ENCODE peak calls at places on chromosomes 1 and 21, in eight cellular contexts. T is T-cell, S is HFFc6, I is activated gamma-delta T cell treated with Interleukin-2 at 50 U/mL for 16 hours, M is left ventricle myocardium inferior, J is stromal cell of bone marrow, F is NCI-H446 treated with DMSO at 0.1 percent for 48 hours, N is right lobe of liver. V is an unnamed sample.

GRCh38 chr1:180151508-180151907 is 3.2 kb upstream of the QSOX1 start:
- DNase-seq in T (no peak), S (peak), I (no peak), M (no peak), J (peak), F (peak), N (no peak), V (no peak)

GRCh38 chr1:219296430-219296850 is 122.8 kb downstream of the LYPLAL1 start:
- DNase-seq in T (no peak), S (peak), I (no peak), M (no peak), J (no peak), F (no peak), N (no peak), V (no peak)

GRCh38 chr1:15341634-15342375 is 67.9 kb upstream of the EFHD2 start:
- DNase-seq in T (no peak), S (peak), I (peak), M (no peak), J (no peak), F (no peak), N (no peak), V (no peak)

GRCh38 chr1:155063550-155064108 is at the start of gene EFNA4:
- DNase-seq in T (peak), S (peak), I (peak), M (peak), J (peak), F (peak), N (peak), V (peak)

GRCh38 chr21:40687625-40688024 is 159.3 kb downstream of the DSCAM start:
- DNase-seq in T (no peak), S (no peak), I (no peak), M (no peak), J (no peak), F (no peak), N (no peak), V (no peak)

GRCh38 chr1:17427696-17428660 is 11.5 kb downstream of the RCC2 start:
- DNase-seq in T (no peak), S (no peak), I (no peak), M (no peak), J (no peak), F (no peak), N (no peak), V (no peak)

GRCh38 chr1:14996133-14997050 is 157.2 kb upstream of the TMEM51 start:
- DNase-seq in T (no peak), S (peak), I (no peak), M (no peak), J (peak), F (no peak), N (no peak), V (peak)

GRCh38 chr1:48761986-48762385 is 14.7 kb downstream of the BEND5 start:
- DNase-seq in T (no peak), S (no peak), I (no peak), M (no peak), J (no peak), F (no peak), N (no peak), V (no peak)

GRCh38 chr1:14110040-14110439 is 410.1 kb downstream of the PRDM2 start:
- DNase-seq in T (no peak), S (no peak), I (no peak), M (no peak), J (no peak), F (no peak), N (no peak), V (peak)

GRCh38 chr21:43317959-43318358 is 109.0 kb downstream of the SIK1 start:
- DNase-seq in T (no peak), S (no peak), I (no peak), M (no peak), J (no peak), F (no peak), N (peak), V (no peak)

GRCh38 chr1:26711777-26712176 is 16.0 kb downstream of the ARID1A start:
- DNase-seq in T (no peak), S (no peak), I (no peak), M (no peak), J (no peak), F (no peak), N (no peak), V (no peak)

GRCh38 chr1:73832276-73832825 is 365.6 kb downstream of the LRRIQ3 start:
- DNase-seq in T (no peak), S (no peak), I (no peak), M (no peak), J (no peak), F (peak), N (no peak), V (peak)

GRCh38 chr21:34072145-34073031 is 990 bp upstream of the MRPS6 start:
- DNase-seq in T (no peak), S (no peak), I (peak), M (no peak), J (no peak), F (no peak), N (peak), V (no peak)

GRCh38 chr1:235892734-235893413 is 26.2 kb upstream of the LYST start:
- DNase-seq in T (no peak), S (no peak), I (no peak), M (no peak), J (no peak), F (no peak), N (peak), V (no peak)

GRCh38 chr21:39713905-39714304 is 31.1 kb upstream of the IGSF5 start:
- DNase-seq in T (no peak), S (no peak), I (no peak), M (no peak), J (no peak), F (no peak), N (no peak), V (no peak)

GRCh38 chr1:225921734-225922709 is 2.0 kb downstream of the PYCR2 start:
- DNase-seq in T (no peak), S (no peak), I (no peak), M (no peak), J (no peak), F (peak), N (no peak), V (peak)

GRCh38 chr1:109807398-109807795 is 43.7 kb upstream of the EPS8L3 start:
- DNase-seq in T (no peak), S (no peak), I (no peak), M (no peak), J (no peak), F (no peak), N (peak), V (no peak)

GRCh38 chr1:78472251-78472620 is 18.5 kb upstream of the PTGFR start:
- DNase-seq in T (no peak), S (no peak), I (no peak), M (no peak), J (no peak), F (peak), N (no peak), V (no peak)

GRCh38 chr1:153400244-153400643 is 9.4 kb upstream of the S100A8 start:
- DNase-seq in T (no peak), S (peak), I (no peak), M (no peak), J (no peak), F (no peak), N (no peak), V (no peak)

GRCh38 chr1:180175806-180176205 is 21.1 kb downstream of the QSOX1 start:
- DNase-seq in T (no peak), S (no peak), I (no peak), M (peak), J (no peak), F (no peak), N (no peak), V (no peak)

GRCh38 chr1:7550981-7551380 is 220.1 kb upstream of the VAMP3 start:
- DNase-seq in T (no peak), S (no peak), I (no peak), M (no peak), J (no peak), F (no peak), N (peak), V (no peak)

GRCh38 chr1:235648407-235648907 is 1.1 kb downstream of the GNG4 start:
- DNase-seq in T (no peak), S (no peak), I (no peak), M (no peak), J (no peak), F (peak), N (no peak), V (peak)

GRCh38 chr21:35525443-35525842 is 476.3 kb upstream of the RUNX1 start:
- DNase-seq in T (no peak), S (no peak), I (no peak), M (no peak), J (no peak), F (no peak), N (no peak), V (no peak)

GRCh38 chr1:89615676-89616598 is 17.0 kb upstream of the LRRC8C start:
- DNase-seq in T (no peak), S (no peak), I (no peak), M (no peak), J (no peak), F (no peak), N (no peak), V (no peak)

GRCh38 chr1:147413110-147413605 is 128.1 kb upstream of the BCL9 start:
- DNase-seq in T (no peak), S (no peak), I (no peak), M (no peak), J (no peak), F (no peak), N (no peak), V (no peak)

GRCh38 chr21:33682992-33683627 is 40.8 kb downstream of the ITSN1 start:
- DNase-seq in T (no peak), S (peak), I (no peak), M (no peak), J (peak), F (peak), N (no peak), V (no peak)

GRCh38 chr1:119958223-119958622 is 61.9 kb upstream of the ADAM30 start:
- DNase-seq in T (no peak), S (no peak), I (no peak), M (no peak), J (no peak), F (no peak), N (no peak), V (no peak)

GRCh38 chr1:160084771-160085321 is 3.5 kb downstream of the KCNJ9 start:
- DNase-seq in T (no peak), S (no peak), I (no peak), M (no peak), J (no peak), F (no peak), N (peak), V (no peak)

GRCh38 chr1:58780586-58781452 is 3.0 kb downstream of the JUN start:
- DNase-seq in T (peak), S (peak), I (peak), M (no peak), J (no peak), F (peak), N (no peak), V (peak)

GRCh38 chr21:17699524-17700189 is 87.0 kb upstream of the BTG3 start:
- DNase-seq in T (no peak), S (no peak), I (no peak), M (no peak), J (no peak), F (no peak), N (no peak), V (no peak)

GRCh38 chr1:207911983-207912760 is 1.2 kb upstream of the CD34 start:
- DNase-seq in T (no peak), S (no peak), I (no peak), M (no peak), J (no peak), F (no peak), N (no peak), V (no peak)

GRCh38 chr1:17273096-17273495 is 24.2 kb downstream of the PADI3 start:
- DNase-seq in T (no peak), S (no peak), I (no peak), M (no peak), J (no peak), F (no peak), N (no peak), V (no peak)

GRCh38 chr1:23568608-23569383 is 9.5 kb upstream of the ID3 start:
- DNase-seq in T (no peak), S (no peak), I (no peak), M (no peak), J (no peak), F (no peak), N (no peak), V (no peak)

GRCh38 chr1:203465943-203466342 is 9.7 kb upstream of the PRELP start:
- DNase-seq in T (no peak), S (no peak), I (no peak), M (peak), J (no peak), F (no peak), N (no peak), V (no peak)

V was measured in G401.